ENCODE peak calls at places on chromosomes 7 and 10, in eight cellular contexts. One of them, this sample, is unnamed.

GRCh38 chr7:47577351-47577919 is 4.5 kb downstream of the TNS3 start:
- DNase-seq in A549: no peak
- DNase-seq in sigmoid colon: no peak
- DNase-seq in transverse colon: no peak
- DNase-seq in suprapubic skin: no peak
- DNase-seq in GM12878: no peak
- DNase-seq in K562: no peak
- DNase-seq in stomach: no peak
- DNase-seq in this sample: peak

GRCh38 chr10:11697718-11698527 is 44.3 kb upstream of the ECHDC3 start:
- DNase-seq in stomach: no peak
- DNase-seq in suprapubic skin: no peak
- DNase-seq in sigmoid colon: no peak
- DNase-seq in transverse colon: no peak
- DNase-seq in A549: no peak
- DNase-seq in K562: no peak
- DNase-seq in GM12878: peak
- DNase-seq in this sample: no peak

GRCh38 chr10:80259405-80259871 is 30.0 kb downstream of the MAT1A start:
- DNase-seq in K562: peak
- DNase-seq in sigmoid colon: no peak
- DNase-seq in A549: no peak
- DNase-seq in stomach: no peak
- DNase-seq in suprapubic skin: no peak
- DNase-seq in transverse colon: no peak
- DNase-seq in GM12878: no peak
- DNase-seq in this sample: no peak

GRCh38 chr10:79403441-79404230 is 41.8 kb downstream of the ZCCHC24 start:
- DNase-seq in GM12878: no peak
- DNase-seq in stomach: no peak
- DNase-seq in A549: no peak
- DNase-seq in transverse colon: no peak
- DNase-seq in K562: no peak
- DNase-seq in suprapubic skin: no peak
- DNase-seq in sigmoid colon: peak
- DNase-seq in this sample: peak

GRCh38 chr7:75931676-75932075 is 16.7 kb downstream of the POR start:
- DNase-seq in suprapubic skin: no peak
- DNase-seq in sigmoid colon: no peak
- DNase-seq in A549: no peak
- DNase-seq in transverse colon: no peak
- DNase-seq in stomach: no peak
- DNase-seq in GM12878: no peak
- DNase-seq in K562: no peak
- DNase-seq in this sample: no peak

GRCh38 chr7:35386816-35387429 is 133.0 kb upstream of the TBX20 start:
- DNase-seq in suprapubic skin: no peak
- DNase-seq in transverse colon: no peak
- DNase-seq in K562: no peak
- DNase-seq in GM12878: no peak
- DNase-seq in sigmoid colon: no peak
- DNase-seq in A549: no peak
- DNase-seq in stomach: no peak
- DNase-seq in this sample: no peak

GRCh38 chr7:66265566-66265965 is 60.4 kb downstream of the TPST1 start:
- DNase-seq in transverse colon: no peak
- DNase-seq in A549: peak
- DNase-seq in stomach: no peak
- DNase-seq in GM12878: no peak
- DNase-seq in K562: peak
- DNase-seq in sigmoid colon: no peak
- DNase-seq in suprapubic skin: no peak
- DNase-seq in this sample: no peak

GRCh38 chr7:150519310-150519709 is 4.6 kb downstream of the GIMAP7 start:
- DNase-seq in sigmoid colon: no peak
- DNase-seq in K562: no peak
- DNase-seq in GM12878: no peak
- DNase-seq in suprapubic skin: no peak
- DNase-seq in transverse colon: no peak
- DNase-seq in A549: no peak
- DNase-seq in stomach: no peak
- DNase-seq in this sample: no peak

GRCh38 chr7:107150375-107151073 is 18.3 kb upstream of the HBP1 start:
- DNase-seq in GM12878: no peak
- DNase-seq in stomach: peak
- DNase-seq in K562: peak
- DNase-seq in suprapubic skin: peak
- DNase-seq in A549: peak
- DNase-seq in sigmoid colon: peak
- DNase-seq in transverse colon: peak
- DNase-seq in this sample: peak

GRCh38 chr10:97999066-97999908 is 31.1 kb downstream of the CRTAC1 start:
- DNase-seq in A549: no peak
- DNase-seq in suprapubic skin: no peak
- DNase-seq in transverse colon: no peak
- DNase-seq in sigmoid colon: no peak
- DNase-seq in K562: no peak
- DNase-seq in GM12878: no peak
- DNase-seq in stomach: no peak
- DNase-seq in this sample: no peak

GRCh38 chr10:33134011-33134751 is 176.2 kb upstream of the ITGB1 start:
- DNase-seq in transverse colon: peak
- DNase-seq in A549: peak
- DNase-seq in K562: no peak
- DNase-seq in sigmoid colon: peak
- DNase-seq in suprapubic skin: no peak
- DNase-seq in stomach: no peak
- DNase-seq in GM12878: peak
- DNase-seq in this sample: no peak

GRCh38 chr10:71985542-71986250 is 21.5 kb downstream of the CHST3 start:
- DNase-seq in GM12878: peak
- DNase-seq in K562: no peak
- DNase-seq in transverse colon: no peak
- DNase-seq in A549: no peak
- DNase-seq in sigmoid colon: no peak
- DNase-seq in stomach: no peak
- DNase-seq in suprapubic skin: no peak
- DNase-seq in this sample: no peak

GRCh38 chr7:117194445-117194844 is 128.4 kb downstream of the WNT2 start:
- DNase-seq in sigmoid colon: no peak
- DNase-seq in A549: no peak
- DNase-seq in K562: no peak
- DNase-seq in GM12878: no peak
- DNase-seq in transverse colon: no peak
- DNase-seq in stomach: no peak
- DNase-seq in suprapubic skin: no peak
- DNase-seq in this sample: no peak

GRCh38 chr10:125159486-125159931 is 854 bp downstream of the CTBP2 start:
- DNase-seq in stomach: peak
- DNase-seq in suprapubic skin: peak
- DNase-seq in sigmoid colon: peak
- DNase-seq in A549: no peak
- DNase-seq in K562: peak
- DNase-seq in transverse colon: no peak
- DNase-seq in GM12878: no peak
- DNase-seq in this sample: peak

GRCh38 chr7:24406818-24407226 is 122.8 kb downstream of the NPY start:
- DNase-seq in sigmoid colon: no peak
- DNase-seq in K562: no peak
- DNase-seq in GM12878: no peak
- DNase-seq in suprapubic skin: no peak
- DNase-seq in stomach: no peak
- DNase-seq in transverse colon: no peak
- DNase-seq in A549: no peak
- DNase-seq in this sample: no peak

GRCh38 chr10:126387041-126387908 is 1.0 kb downstream of the ADAM12 start:
- DNase-seq in GM12878: no peak
- DNase-seq in suprapubic skin: no peak
- DNase-seq in transverse colon: peak
- DNase-seq in K562: peak
- DNase-seq in A549: peak
- DNase-seq in sigmoid colon: peak
- DNase-seq in stomach: peak
- DNase-seq in this sample: peak

GRCh38 chr7:137304624-137305235 is 38.8 kb downstream of the PTN start:
- DNase-seq in A549: no peak
- DNase-seq in stomach: no peak
- DNase-seq in K562: no peak
- DNase-seq in sigmoid colon: no peak
- DNase-seq in suprapubic skin: no peak
- DNase-seq in transverse colon: no peak
- DNase-seq in GM12878: no peak
- DNase-seq in this sample: no peak
- TF ChIP-seq CTCF in A549: no peak
- TF ChIP-seq CTCF in stomach: no peak
- TF ChIP-seq CTCF in K562: no peak
- TF ChIP-seq CTCF in sigmoid colon: no peak
- TF ChIP-seq CTCF in suprapubic skin: no peak
- TF ChIP-seq CTCF in transverse colon: no peak
- TF ChIP-seq CTCF in GM12878: no peak
- TF ChIP-seq CTCF in this sample: no peak

GRCh38 chr10:93420091-93420490 is 62.0 kb downstream of the MYOF start:
- DNase-seq in suprapubic skin: no peak
- DNase-seq in K562: no peak
- DNase-seq in GM12878: no peak
- DNase-seq in A549: no peak
- DNase-seq in transverse colon: no peak
- DNase-seq in stomach: no peak
- DNase-seq in sigmoid colon: no peak
- DNase-seq in this sample: no peak
- TF ChIP-seq EP300 in suprapubic skin: no peak
- TF ChIP-seq EP300 in K562: no peak
- TF ChIP-seq EP300 in GM12878: no peak
- TF ChIP-seq EP300 in A549: no peak
- TF ChIP-seq EP300 in transverse colon: no peak
- TF ChIP-seq EP300 in stomach: no peak
- TF ChIP-seq EP300 in sigmoid colon: no peak
- TF ChIP-seq EP300 in this sample: no peak

DNA sequence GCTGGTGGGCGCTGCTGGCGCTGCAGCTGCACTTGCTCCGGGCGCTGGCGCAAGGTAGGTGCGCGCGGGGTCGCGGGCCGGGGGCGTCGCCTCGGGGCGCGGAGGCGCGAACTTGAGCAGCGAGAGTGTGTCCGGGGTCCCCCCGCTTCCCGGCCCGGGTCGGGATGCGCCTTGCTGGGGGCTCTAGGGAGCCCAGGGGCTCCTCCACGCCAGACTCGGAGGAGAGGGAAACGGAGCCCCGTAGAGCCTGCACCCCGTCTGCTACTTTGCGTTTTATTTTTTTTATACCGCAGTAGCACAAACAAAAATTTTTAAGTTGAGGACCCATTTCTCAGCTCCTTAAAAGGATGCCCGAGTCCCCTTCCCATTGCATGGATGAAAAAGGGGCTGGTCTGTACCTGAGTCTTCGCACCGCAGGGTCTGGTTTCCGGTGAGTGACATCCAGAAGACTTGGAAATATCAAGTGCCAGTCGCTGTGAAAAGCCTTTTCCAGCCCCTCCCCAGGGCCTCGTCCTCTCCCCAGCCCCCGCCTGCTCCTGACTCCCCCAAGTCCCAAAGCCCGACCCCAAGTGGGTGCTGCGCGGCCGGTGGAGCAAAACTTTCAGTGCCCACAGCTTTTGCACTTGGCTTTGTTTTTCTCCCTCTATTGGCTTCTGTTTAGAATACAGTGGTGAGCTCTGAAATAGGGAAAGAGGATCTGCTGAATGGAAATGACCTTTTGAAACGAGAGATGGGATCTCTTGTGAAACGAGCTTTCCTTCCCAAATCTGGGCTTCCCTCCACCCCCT is 973 bp downstream of the SDK1 start:
- DNase-seq in sigmoid colon: peak
- DNase-seq in A549: peak
- DNase-seq in stomach: no peak
- DNase-seq in suprapubic skin: no peak
- DNase-seq in GM12878: no peak
- DNase-seq in transverse colon: no peak
- DNase-seq in K562: no peak
- DNase-seq in this sample: no peak
- TF ChIP-seq CTCF in sigmoid colon: peak
- TF ChIP-seq CTCF in A549: no peak
- TF ChIP-seq CTCF in stomach: no peak
- TF ChIP-seq CTCF in suprapubic skin: no peak
- TF ChIP-seq CTCF in GM12878: no peak
- TF ChIP-seq CTCF in transverse colon: no peak
- TF ChIP-seq CTCF in K562: no peak
- TF ChIP-seq CTCF in this sample: no peak

GRCh38 chr7:509426-509825 is 10.2 kb downstream of the PDGFA start:
- DNase-seq in stomach: no peak
- DNase-seq in K562: no peak
- DNase-seq in GM12878: no peak
- DNase-seq in sigmoid colon: peak
- DNase-seq in A549: no peak
- DNase-seq in suprapubic skin: no peak
- DNase-seq in transverse colon: no peak
- DNase-seq in this sample: no peak

GRCh38 chr7:508461-509170 is 11.0 kb downstream of the PDGFA start:
- DNase-seq in sigmoid colon: peak
- DNase-seq in K562: no peak
- DNase-seq in suprapubic skin: no peak
- DNase-seq in A549: no peak
- DNase-seq in stomach: no peak
- DNase-seq in transverse colon: no peak
- DNase-seq in GM12878: no peak
- DNase-seq in this sample: no peak

GRCh38 chr7:506391-506831 is 13.2 kb downstream of the PDGFA start:
- DNase-seq in transverse colon: peak
- DNase-seq in sigmoid colon: peak
- DNase-seq in K562: no peak
- DNase-seq in A549: no peak
- DNase-seq in GM12878: no peak
- DNase-seq in suprapubic skin: no peak
- DNase-seq in stomach: no peak
- DNase-seq in this sample: no peak

GRCh38 chr7:506921-507622 is 12.6 kb downstream of the PDGFA start:
- DNase-seq in GM12878: no peak
- DNase-seq in K562: no peak
- DNase-seq in A549: no peak
- DNase-seq in transverse colon: peak
- DNase-seq in stomach: no peak
- DNase-seq in sigmoid colon: peak
- DNase-seq in suprapubic skin: no peak
- DNase-seq in this sample: peak

DNA sequence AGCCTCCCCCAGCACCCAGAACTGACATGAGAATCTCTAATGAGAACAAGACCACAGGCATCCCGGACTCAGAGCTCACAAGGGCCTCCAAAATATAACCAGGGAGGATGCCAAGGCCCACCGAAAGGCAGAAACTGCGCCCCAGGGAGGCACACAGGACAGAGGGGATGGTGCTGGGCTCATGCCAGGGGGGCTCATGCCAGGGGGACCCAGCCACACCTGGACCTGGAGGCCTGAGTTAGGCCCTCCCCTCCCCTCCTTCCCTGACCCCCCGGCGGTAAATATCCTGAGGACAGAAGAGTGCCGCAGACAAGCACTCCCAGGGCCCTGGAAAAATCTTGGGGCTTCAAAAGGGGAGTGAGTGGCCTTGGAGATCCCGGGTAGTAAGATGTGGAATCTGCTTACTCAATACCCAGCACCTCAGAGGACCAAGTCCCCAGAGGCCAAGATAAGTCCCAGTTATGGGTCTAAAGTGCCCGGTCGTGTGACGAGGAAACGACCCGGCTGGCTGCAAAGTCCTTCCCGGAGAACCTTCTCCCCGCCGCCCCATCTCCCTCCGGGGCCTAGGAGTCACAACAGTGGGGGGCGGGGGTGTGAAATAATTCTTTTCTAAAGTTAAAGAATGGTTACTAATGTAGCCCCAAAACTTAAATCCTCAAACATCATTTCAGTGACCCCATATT is 11.9 kb downstream of the PDGFA start:
- DNase-seq in GM12878: no peak
- DNase-seq in A549: no peak
- DNase-seq in suprapubic skin: no peak
- DNase-seq in sigmoid colon: peak
- DNase-seq in transverse colon: peak
- DNase-seq in K562: no peak
- DNase-seq in stomach: no peak
- DNase-seq in this sample: no peak
- TF ChIP-seq EP300 in GM12878: no peak
- TF ChIP-seq EP300 in A549: no peak
- TF ChIP-seq EP300 in suprapubic skin: no peak
- TF ChIP-seq EP300 in sigmoid colon: no peak
- TF ChIP-seq EP300 in transverse colon: no peak
- TF ChIP-seq EP300 in K562: no peak
- TF ChIP-seq EP300 in stomach: no peak
- TF ChIP-seq EP300 in this sample: no peak

This sample was measured in ovary.